ENCODE peak calls at places on chromosomes 5 and 9, in six cellular contexts. One of them, this sample, is unnamed.

GRCh38 chr5:109900911-109901627 is 211.3 kb downstream of the MAN2A1 start:
- DNase-seq in K562: no peak
- DNase-seq in PC-3: peak; percentile 98
- DNase-seq in PC-9: no peak
- DNase-seq in IMR-90: no peak
- DNase-seq in mammary epithelial cell: no peak
- DNase-seq in this sample: no peak

GRCh38 chr5:140345919-140346347 is 470 bp downstream of the HBEGF start:
- DNase-seq in K562: peak; percentile 36
- DNase-seq in PC-3: peak; percentile 56
- DNase-seq in PC-9: peak; percentile 55
- DNase-seq in IMR-90: peak; percentile 66
- DNase-seq in mammary epithelial cell: peak; percentile 42
- DNase-seq in this sample: no peak

GRCh38 chr9:114386886-114387677 is 700 bp downstream of the AKNA start:
- DNase-seq in K562: no peak
- DNase-seq in PC-3: no peak
- DNase-seq in PC-9: no peak
- DNase-seq in IMR-90: peak; percentile 17
- DNase-seq in mammary epithelial cell: no peak
- DNase-seq in this sample: no peak

GRCh38 chr5:134540747-134541733 is 15.6 kb downstream of the JADE2 start:
- DNase-seq in K562: no peak
- DNase-seq in PC-3: no peak
- DNase-seq in PC-9: no peak
- DNase-seq in IMR-90: no peak
- DNase-seq in mammary epithelial cell: no peak
- DNase-seq in this sample: no peak

GRCh38 chr5:168651654-168652053 is 72.5 kb upstream of the PANK3 start:
- DNase-seq in K562: no peak
- DNase-seq in PC-3: peak; percentile 90
- DNase-seq in PC-9: no peak
- DNase-seq in IMR-90: peak; percentile 50
- DNase-seq in mammary epithelial cell: peak; percentile 82
- DNase-seq in this sample: peak; percentile 73

GRCh38 chr9:557601-558201 is 283.8 kb upstream of the DMRT1 start:
- DNase-seq in K562: no peak
- DNase-seq in PC-3: peak; percentile 85
- DNase-seq in PC-9: peak; percentile 58
- DNase-seq in IMR-90: no peak
- DNase-seq in mammary epithelial cell: peak; percentile 89
- DNase-seq in this sample: peak; percentile 38

GRCh38 chr5:177393990-177394389 is 6.5 kb downstream of the PFN3 start:
- DNase-seq in K562: no peak
- DNase-seq in PC-3: no peak
- DNase-seq in PC-9: no peak
- DNase-seq in IMR-90: no peak
- DNase-seq in mammary epithelial cell: no peak
- DNase-seq in this sample: no peak

GRCh38 chr5:1755321-1755949 is 44.2 kb downstream of the MRPL36 start:
- DNase-seq in K562: no peak
- DNase-seq in PC-3: no peak
- DNase-seq in PC-9: no peak
- DNase-seq in IMR-90: no peak
- DNase-seq in mammary epithelial cell: no peak
- DNase-seq in this sample: no peak

GRCh38 chr5:67806647-67807046 is 408.9 kb upstream of the PIK3R1 start:
- DNase-seq in K562: no peak
- DNase-seq in PC-3: no peak
- DNase-seq in PC-9: no peak
- DNase-seq in IMR-90: no peak
- DNase-seq in mammary epithelial cell: no peak
- DNase-seq in this sample: no peak

GRCh38 chr9:136693490-136694162 is 6.4 kb upstream of the AGPAT2 start:
- DNase-seq in K562: peak; percentile 85
- DNase-seq in PC-3: peak; percentile 89
- DNase-seq in PC-9: peak; percentile 97
- DNase-seq in IMR-90: peak; percentile 24
- DNase-seq in mammary epithelial cell: peak; percentile 88
- DNase-seq in this sample: peak; percentile 78

GRCh38 chr9:85600675-85601263 is 141.0 kb downstream of the AGTPBP1 start:
- DNase-seq in K562: no peak
- DNase-seq in PC-3: no peak
- DNase-seq in PC-9: no peak
- DNase-seq in IMR-90: no peak
- DNase-seq in mammary epithelial cell: no peak
- DNase-seq in this sample: no peak

GRCh38 chr5:66904189-66904588 is 292.4 kb downstream of the CD180 start:
- DNase-seq in K562: no peak
- DNase-seq in PC-3: no peak
- DNase-seq in PC-9: no peak
- DNase-seq in IMR-90: no peak
- DNase-seq in mammary epithelial cell: no peak
- DNase-seq in this sample: no peak

GRCh38 chr9:79880626-79881025 is 308.9 kb downstream of the TLE4 start:
- DNase-seq in K562: no peak
- DNase-seq in PC-3: no peak
- DNase-seq in PC-9: no peak
- DNase-seq in IMR-90: no peak
- DNase-seq in mammary epithelial cell: no peak
- DNase-seq in this sample: no peak

GRCh38 chr5:33733225-33733624 is 158.6 kb downstream of the ADAMTS12 start:
- DNase-seq in K562: no peak
- DNase-seq in PC-3: no peak
- DNase-seq in PC-9: no peak
- DNase-seq in IMR-90: no peak
- DNase-seq in mammary epithelial cell: no peak
- DNase-seq in this sample: no peak

GRCh38 chr5:170330568-170331054 is 33.0 kb upstream of the LCP2 start:
- DNase-seq in K562: no peak
- DNase-seq in PC-3: no peak
- DNase-seq in PC-9: no peak
- DNase-seq in IMR-90: no peak
- DNase-seq in mammary epithelial cell: no peak
- DNase-seq in this sample: no peak

GRCh38 chr9:93451762-93452709 is 551 bp downstream of the FAM120A start:
- DNase-seq in K562: peak; percentile 35
- DNase-seq in PC-3: peak; percentile 16
- DNase-seq in PC-9: peak; percentile 55
- DNase-seq in IMR-90: peak; percentile 33
- DNase-seq in mammary epithelial cell: peak; percentile 52
- DNase-seq in this sample: no peak

GRCh38 chr9:16813838-16814237 is 56.6 kb downstream of the BNC2 start:
- DNase-seq in K562: no peak
- DNase-seq in PC-3: no peak
- DNase-seq in PC-9: no peak
- DNase-seq in IMR-90: no peak
- DNase-seq in mammary epithelial cell: no peak
- DNase-seq in this sample: no peak

GRCh38 chr9:75027187-75028107 is 646 bp downstream of the CARNMT1 start:
- DNase-seq in K562: peak; percentile 73
- DNase-seq in PC-3: peak; percentile 20
- DNase-seq in PC-9: peak; percentile 60
- DNase-seq in IMR-90: peak; percentile 45
- DNase-seq in mammary epithelial cell: peak; percentile 39
- DNase-seq in this sample: no peak

GRCh38 chr9:98635374-98635773 is 73.4 kb downstream of the GABBR2 start:
- DNase-seq in K562: no peak
- DNase-seq in PC-3: peak; percentile 68
- DNase-seq in PC-9: peak; percentile 15
- DNase-seq in IMR-90: peak; percentile 62
- DNase-seq in mammary epithelial cell: peak; percentile 67
- DNase-seq in this sample: peak; percentile 9

GRCh38 chr5:33244441-33245150 is 196.2 kb upstream of the TARS1 start:
- DNase-seq in K562: no peak
- DNase-seq in PC-3: no peak
- DNase-seq in PC-9: no peak
- DNase-seq in IMR-90: no peak
- DNase-seq in mammary epithelial cell: no peak
- DNase-seq in this sample: no peak

GRCh38 chr5:61933787-61934626 is 372.0 kb upstream of the KIF2A start:
- DNase-seq in K562: peak; percentile 29
- DNase-seq in PC-3: peak; percentile 68
- DNase-seq in PC-9: peak; percentile 41
- DNase-seq in IMR-90: peak; percentile 29
- DNase-seq in mammary epithelial cell: peak; percentile 69
- DNase-seq in this sample: no peak

GRCh38 chr5:174549254-174549653 is 175.1 kb upstream of the MSX2 start:
- DNase-seq in K562: no peak
- DNase-seq in PC-3: no peak
- DNase-seq in PC-9: no peak
- DNase-seq in IMR-90: no peak
- DNase-seq in mammary epithelial cell: no peak
- DNase-seq in this sample: no peak

GRCh38 chr5:135211083-135211790 is 177.2 kb upstream of the PITX1 start:
- DNase-seq in K562: no peak
- DNase-seq in PC-3: no peak
- DNase-seq in PC-9: no peak
- DNase-seq in IMR-90: peak; percentile 38
- DNase-seq in mammary epithelial cell: no peak
- DNase-seq in this sample: no peak

GRCh38 chr5:140565780-140566095 is 1.1 kb downstream of the SLC35A4 start:
- DNase-seq in K562: no peak
- DNase-seq in PC-3: no peak
- DNase-seq in PC-9: no peak
- DNase-seq in IMR-90: no peak
- DNase-seq in mammary epithelial cell: no peak
- DNase-seq in this sample: no peak

GRCh38 chr5:118450924-118451332 is 537.4 kb downstream of the DTWD2 start:
- DNase-seq in K562: no peak
- DNase-seq in PC-3: no peak
- DNase-seq in PC-9: no peak
- DNase-seq in IMR-90: no peak
- DNase-seq in mammary epithelial cell: no peak
- DNase-seq in this sample: no peak

GRCh38 chr5:173187054-173187743 is 42.9 kb downstream of the BNIP1 start:
- DNase-seq in K562: peak; percentile 18
- DNase-seq in PC-3: no peak
- DNase-seq in PC-9: peak; percentile 14
- DNase-seq in IMR-90: no peak
- DNase-seq in mammary epithelial cell: no peak
- DNase-seq in this sample: no peak
- H3K4me2 ChIP-seq in K562: no peak overlapping the region
- H3K4me2 ChIP-seq in PC-3: no peak overlapping the region
- H3K4me2 ChIP-seq in PC-9: no peak overlapping the region
- H3K4me2 ChIP-seq in IMR-90: no peak overlapping the region
- H3K4me2 ChIP-seq in mammary epithelial cell: no peak overlapping the region
- H3K4me2 ChIP-seq in this sample: no peak overlapping the region

DNA sequence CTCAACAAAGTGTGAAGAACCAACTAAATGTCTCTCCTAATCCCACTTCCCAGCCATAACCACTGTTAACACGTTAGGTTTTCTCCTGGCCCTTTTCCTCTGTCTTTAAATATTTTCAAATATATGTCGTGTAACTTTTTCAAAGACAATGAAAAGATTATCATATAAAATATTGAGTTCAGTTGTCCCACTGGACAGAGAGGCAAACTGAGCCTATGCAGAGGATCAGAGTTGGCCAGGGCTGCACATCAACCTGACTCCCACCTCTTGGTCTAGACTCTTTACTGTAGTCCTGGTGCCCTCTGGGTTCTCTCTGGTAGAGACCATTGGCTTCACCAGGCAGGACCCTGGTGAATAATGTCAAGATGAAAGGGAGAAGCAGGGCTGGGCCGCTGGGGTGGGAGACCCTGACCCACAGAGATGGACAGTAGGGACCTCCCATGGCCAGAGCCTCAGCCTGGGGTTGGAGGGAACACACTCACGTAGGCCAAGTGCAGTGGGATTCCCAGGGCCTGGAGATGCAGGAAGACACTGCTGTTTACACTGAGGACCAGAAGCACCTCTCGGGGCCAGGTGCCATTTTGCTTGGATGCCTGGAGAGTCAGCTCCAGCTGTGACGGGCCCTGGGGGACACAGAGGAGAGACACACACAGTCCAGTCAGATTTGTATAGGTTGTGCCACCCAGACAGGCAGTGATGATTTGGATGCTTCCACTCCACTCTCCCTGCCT is 25.1 kb downstream of the ENG start:
- DNase-seq in K562: no peak
- DNase-seq in PC-3: no peak
- DNase-seq in PC-9: no peak
- DNase-seq in IMR-90: no peak
- DNase-seq in mammary epithelial cell: no peak
- DNase-seq in this sample: no peak
- H3K4me1 ChIP-seq in K562: peaks cover 40% of the 10 kb centered on the region
- H3K4me1 ChIP-seq in PC-3: peaks cover 3% of the 10 kb centered on the region
- H3K4me1 ChIP-seq in PC-9: no peaks in the 10 kb centered on the region
- H3K4me1 ChIP-seq in IMR-90: peaks cover 14% of the 10 kb centered on the region
- H3K4me1 ChIP-seq in mammary epithelial cell: no peaks in the 10 kb centered on the region
- H3K4me1 ChIP-seq in this sample: peaks cover 3% of the 10 kb centered on the region

GRCh38 chr5:116522737-116523136 is 51.9 kb downstream of the SEMA6A start:
- DNase-seq in K562: no peak
- DNase-seq in PC-3: no peak
- DNase-seq in PC-9: no peak
- DNase-seq in IMR-90: no peak
- DNase-seq in mammary epithelial cell: no peak
- DNase-seq in this sample: no peak
- H3K4me2 ChIP-seq in K562: no peak overlapping the region
- H3K4me2 ChIP-seq in PC-3: no peak overlapping the region
- H3K4me2 ChIP-seq in PC-9: no peak overlapping the region
- H3K4me2 ChIP-seq in IMR-90: no peak overlapping the region
- H3K4me2 ChIP-seq in mammary epithelial cell: no peak overlapping the region
- H3K4me2 ChIP-seq in this sample: no peak overlapping the region

GRCh38 chr9:14275331-14275730 is 38.6 kb downstream of the NFIB start:
- DNase-seq in K562: no peak
- DNase-seq in PC-3: no peak
- DNase-seq in PC-9: no peak
- DNase-seq in IMR-90: no peak
- DNase-seq in mammary epithelial cell: no peak
- DNase-seq in this sample: no peak
- H3K4me1 ChIP-seq in K562: no peaks in the 10 kb centered on the region
- H3K4me1 ChIP-seq in PC-3: peaks cover 20% of the 10 kb centered on the region
- H3K4me1 ChIP-seq in PC-9: no peaks in the 10 kb centered on the region
- H3K4me1 ChIP-seq in IMR-90: peaks cover 4% of the 10 kb centered on the region
- H3K4me1 ChIP-seq in mammary epithelial cell: peaks cover 50% of the 10 kb centered on the region
- H3K4me1 ChIP-seq in this sample: peaks cover 83% of the 10 kb centered on the region

This sample was measured in keratinocyte.